ENCODE peak calls at places on chromosome 9, in eight cellular contexts. Z is Calu3; H is HuH-7.5; E is EH; R is endothelial cell; K is RPMI8226; F is central memory CD4-positive, alpha-beta T cell; D is stimulated activated CD8-positive, alpha-beta memory T cell treated with anti-CD3 and anti-CD28 coated beads, Interleukin-4, amount 100 ng/mL, for 24 hours. B is an unnamed sample.

GRCh38 chr9:128724744-128725211 is 851 bp upstream of the ZDHHC12 start:
- DNase-seq in R (peak; percentile 50), D (peak; percentile 16), E (peak; percentile 90), H (peak; percentile 84), F (no peak), Z (peak; percentile 40), K (peak; percentile 74), B (peak; percentile 44)

GRCh38 chr9:124001445-124001799 is 10.1 kb upstream of the LHX2 start:
- DNase-seq in Z (no peak), R (no peak), D (no peak), K (no peak), E (no peak), H (no peak), F (no peak), B (no peak)

GRCh38 chr9:104073098-104073769 is 20.9 kb upstream of the SMC2 start:
- DNase-seq in F (no peak), Z (no peak), H (no peak), D (no peak), K (no peak), R (no peak), E (no peak), B (no peak)

GRCh38 chr9:113373255-113373654 is 3.5 kb downstream of the HDHD3 start:
- DNase-seq in K (no peak), D (no peak), Z (no peak), R (no peak), H (no peak), E (no peak), F (no peak), B (no peak)

GRCh38 chr9:72255546-72255925 is 106.3 kb downstream of the GDA start:
- DNase-seq in R (no peak), K (no peak), Z (no peak), H (no peak), F (no peak), E (peak; percentile 25), D (no peak), B (no peak)

GRCh38 chr9:7161469-7161868 is 403.7 kb downstream of the KDM4C start:
- DNase-seq in E (no peak), D (no peak), K (no peak), Z (no peak), F (no peak), R (no peak), H (no peak), B (no peak)

GRCh38 chr9:81395301-81396054 is 293.9 kb downstream of the TLE1 start:
- DNase-seq in H (no peak), K (no peak), E (no peak), Z (no peak), F (no peak), D (no peak), R (no peak), B (peak; percentile 34)

GRCh38 chr9:138099803-138100598 is 222.4 kb downstream of the CACNA1B start:
- DNase-seq in F (no peak), D (no peak), Z (no peak), R (no peak), E (no peak), H (peak; percentile 5), K (no peak), B (no peak)

GRCh38 chr9:107323836-107324235 is 40.8 kb downstream of the RAD23B start:
- DNase-seq in K (no peak), F (no peak), Z (no peak), R (no peak), H (no peak), E (no peak), D (no peak), B (no peak)

GRCh38 chr9:15104826-15105420 is 194.7 kb upstream of the FREM1 start:
- DNase-seq in E (peak; percentile 39), K (peak; percentile 49), R (peak; percentile 51), Z (peak; percentile 39), H (no peak), F (peak; percentile 38), D (no peak), B (peak; percentile 66)

GRCh38 chr9:98374385-98375051 is 119.1 kb upstream of the TBC1D2 start:
- DNase-seq in Z (peak; percentile 32), D (no peak), K (no peak), F (no peak), H (peak; percentile 37), E (peak; percentile 92), R (no peak), B (peak; percentile 57)

GRCh38 chr9:33517373-33517772 is 6.7 kb upstream of the ANKRD18B start:
- DNase-seq in R (peak; percentile 20), Z (peak; percentile 25), H (no peak), E (peak; percentile 73), D (no peak), K (peak; percentile 38), F (no peak), B (peak; percentile 39)

GRCh38 chr9:136512651-136513066 is 29.8 kb upstream of the SEC16A start:
- DNase-seq in H (no peak), E (peak; percentile 5), F (no peak), Z (no peak), R (peak; percentile 49), K (no peak), D (no peak), B (no peak)

GRCh38 chr9:106921989-106922388 is 59.0 kb downstream of the ZNF462 start:
- DNase-seq in Z (no peak), R (no peak), H (no peak), E (no peak), K (no peak), F (no peak), D (no peak), B (no peak)

GRCh38 chr9:135992486-135993408 is 31.6 kb upstream of the UBAC1 start:
- DNase-seq in H (peak; percentile 73), F (peak; percentile 13), R (peak; percentile 76), Z (peak; percentile 49), K (peak; percentile 85), E (peak; percentile 85), D (peak; percentile 19), B (peak; percentile 81)

GRCh38 chr9:35808433-35808832 is 3.6 kb downstream of the SPAG8 start:
- DNase-seq in R (no peak), E (no peak), D (no peak), H (no peak), K (no peak), F (no peak), Z (no peak), B (no peak)

GRCh38 chr9:87714819-87715218 is 11.1 kb upstream of the CTSL start:
- DNase-seq in F (no peak), H (peak; percentile 78), R (no peak), Z (peak; percentile 3), E (peak; percentile 86), D (no peak), K (no peak), B (no peak)

GRCh38 chr9:121638901-121639592 is 12.4 kb upstream of the DAB2IP start:
- DNase-seq in E (no peak), H (no peak), F (no peak), K (no peak), D (no peak), R (no peak), Z (no peak), B (no peak)

GRCh38 chr9:81556923-81557322 is 132.4 kb downstream of the TLE1 start:
- DNase-seq in E (no peak), H (no peak), D (no peak), R (no peak), Z (no peak), F (no peak), K (no peak), B (no peak)

GRCh38 chr9:133956520-133957076 is 35.5 kb downstream of the VAV2 start:
- DNase-seq in E (peak; percentile 42), R (peak; percentile 45), K (no peak), D (no peak), H (no peak), F (no peak), Z (no peak), B (peak; percentile 41)

GRCh38 chr9:107486674-107487520 is 2.7 kb downstream of the KLF4 start:
- DNase-seq in H (no peak), K (no peak), R (no peak), F (no peak), Z (no peak), D (no peak), E (no peak), B (no peak)

GRCh38 chr9:7536310-7536939 is 263.2 kb downstream of the DMAC1 start:
- DNase-seq in K (peak; percentile 28), E (peak; percentile 42), R (peak; percentile 52), F (peak; percentile 2), D (no peak), H (peak; percentile 6), Z (peak; percentile 38), B (peak; percentile 80)